ENCODE peak calls at places on chromosome 3, in nine cellular contexts. O, Y, P, N, R, Q, B, U and F are unnamed samples.

GRCh38 chr3:12356996-12357395 is 68.1 kb downstream of the PPARG start:
- DNase-seq in N (no peak), Q (no peak), P (no peak), U (no peak), O (no peak), B (no peak), Y (no peak), R (no peak), F (no peak)

GRCh38 chr3:133691410-133692107 is 29.8 kb upstream of the TOPBP1 start:
- DNase-seq in Q (no peak), R (no peak), U (peak; percentile 17), O (no peak), Y (no peak), B (peak; percentile 14), N (no peak), P (no peak), F (no peak)

GRCh38 chr3:126266291-126266840 is 86.0 kb upstream of the ALDH1L1 start:
- DNase-seq in P (no peak), N (peak; percentile 10), O (peak; percentile 75), U (peak; percentile 21), Y (no peak), B (peak; percentile 60), R (peak; percentile 63), Q (peak; percentile 25), F (no peak)

GRCh38 chr3:98986073-98986472 is 84.6 kb upstream of the DCBLD2 start:
- DNase-seq in O (no peak), U (peak; percentile 80), Y (no peak), P (no peak), R (peak; percentile 85), B (peak; percentile 72), Q (peak; percentile 34), N (peak; percentile 87), F (peak; percentile 94)

GRCh38 chr3:42194943-42195510 is 71.0 kb downstream of the CCK start:
- DNase-seq in R (no peak), B (no peak), Q (no peak), N (no peak), P (no peak), U (no peak), O (no peak), Y (no peak), F (no peak)

GRCh38 chr3:62758296-62759066 is 116.7 kb downstream of the CADPS start:
- DNase-seq in P (no peak), Y (no peak), N (no peak), Q (no peak), U (no peak), R (no peak), O (no peak), B (no peak), F (no peak)

GRCh38 chr3:120477826-120478225 is 27.0 kb upstream of the FSTL1 start:
- DNase-seq in Q (no peak), P (no peak), N (no peak), R (no peak), U (no peak), O (no peak), Y (no peak), B (no peak), F (no peak)

GRCh38 chr3:68817243-68817642 is 115.1 kb downstream of the TAFA4 start:
- DNase-seq in B (no peak), Q (no peak), P (no peak), N (no peak), Y (no peak), U (no peak), R (no peak), O (no peak), F (no peak)

GRCh38 chr3:13718437-13718836 is 161.4 kb downstream of the WNT7A start:
- DNase-seq in N (no peak), B (no peak), U (no peak), R (no peak), O (no peak), Y (no peak), P (peak; percentile 12), Q (peak; percentile 61), F (no peak)

GRCh38 chr3:120450914-120451669 is at the start of gene FSTL1:
- DNase-seq in B (peak; percentile 81), Y (no peak), O (peak; percentile 79), Q (peak; percentile 80), P (peak; percentile 33), N (peak; percentile 82), R (peak; percentile 86), U (peak; percentile 70), F (no peak)

GRCh38 chr3:31086698-31087097 is 192.2 kb upstream of the GADL1 start:
- DNase-seq in O (no peak), Q (no peak), Y (no peak), P (no peak), B (no peak), U (no peak), R (no peak), N (no peak), F (no peak)

GRCh38 chr3:155870945-155871745 is 695 bp downstream of the GMPS start:
- DNase-seq in Y (no peak), P (peak; percentile 71), B (peak; percentile 35), O (peak; percentile 75), Q (peak; percentile 62), U (no peak), R (peak; percentile 60), N (no peak), F (no peak)

GRCh38 chr3:130508970-130509369 is 8.0 kb upstream of the COL6A6 start:
- DNase-seq in U (peak; percentile 1), Y (no peak), R (peak; percentile 20), P (peak; percentile 36), Q (peak; percentile 9), N (no peak), B (peak; percentile 62), O (no peak), F (no peak)

GRCh38 chr3:14540821-14541385 is 761 bp upstream of the GRIP2 start:
- DNase-seq in Y (no peak), U (no peak), P (no peak), O (peak; percentile 33), B (no peak), N (no peak), R (no peak), Q (no peak), F (no peak)

DNA sequence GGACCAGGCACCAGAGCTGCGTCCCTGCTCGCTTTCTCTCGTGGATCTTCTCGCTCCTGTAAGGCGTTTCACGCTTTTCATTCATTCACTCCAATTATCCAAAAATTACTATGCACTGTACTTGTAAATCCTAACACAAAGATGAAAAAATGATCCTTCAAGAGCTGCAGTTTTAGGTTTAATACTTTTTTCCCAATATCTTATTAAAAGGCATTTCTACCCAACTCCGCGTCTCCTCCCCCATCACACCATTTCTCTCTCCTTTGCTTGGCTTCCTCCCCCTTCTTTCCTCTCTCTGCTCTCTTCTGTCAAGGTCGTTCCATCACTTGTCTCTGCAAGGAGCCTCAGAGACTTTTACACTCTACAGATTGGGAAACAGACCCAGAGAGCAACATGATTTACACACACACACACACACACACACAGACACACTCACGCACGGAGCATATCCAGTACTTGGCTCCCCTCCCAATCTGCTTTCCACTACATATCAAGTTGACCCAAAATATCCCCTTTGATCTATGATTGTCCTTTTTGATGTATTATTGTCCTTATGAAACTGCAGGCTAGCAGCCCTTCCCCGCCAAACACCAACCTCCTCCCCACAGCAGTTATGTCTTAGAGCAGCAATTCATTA is 476 bp upstream of the CLDN1 start:
- DNase-seq in U (peak; percentile 44), O (no peak), P (no peak), Y (no peak), R (peak; percentile 10), Q (no peak), N (no peak), B (peak; percentile 46), F (no peak)
- H3K4me3 ChIP-seq in U (peak overlapping the region; percentile 58), O (no peak overlapping the region), P (peak overlapping the region; percentile 52), Y (peak overlapping the region; percentile 62), R (peak overlapping the region; percentile 78), Q (peak overlapping the region; percentile 15), N (peak overlapping the region; percentile 60), B (peak overlapping the region; percentile 48), F (peak overlapping the region; percentile 55)

GRCh38 chr3:9769012-9769411 is 735 bp downstream of the CAMK1 start:
- DNase-seq in Q (no peak), B (no peak), Y (no peak), R (no peak), O (no peak), P (no peak), N (no peak), U (no peak), F (no peak)
- H3K4me3 ChIP-seq in Q (no peak overlapping the region), B (no peak overlapping the region), Y (peak overlapping the region; percentile 68), R (peak overlapping the region; percentile 68), O (peak overlapping the region; percentile 84), P (peak overlapping the region; percentile 52), N (peak overlapping the region; percentile 62), U (peak overlapping the region; percentile 67), F (peak overlapping the region; percentile 62)

DNA sequence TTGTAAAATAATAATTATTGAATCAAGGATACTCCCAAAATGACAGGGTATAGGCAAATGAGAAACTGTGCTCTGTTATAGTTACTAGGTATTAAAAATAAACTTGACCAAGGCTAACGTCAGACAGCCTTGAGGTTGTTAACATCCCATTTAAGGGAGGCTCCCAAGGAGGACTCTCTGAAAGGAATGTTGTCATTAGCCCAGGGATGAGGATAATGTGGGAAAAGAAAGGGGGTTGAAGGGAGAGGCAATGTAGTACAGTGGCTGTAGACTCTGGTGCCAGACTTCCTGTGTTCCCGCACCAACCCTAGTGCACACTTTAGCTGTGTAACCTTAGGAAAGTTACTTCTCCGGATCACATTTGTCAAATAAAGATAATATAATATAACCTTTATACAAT is 47.0 kb upstream of the RARB start:
- DNase-seq in Y (no peak), P (no peak), R (no peak), Q (no peak), B (no peak), N (peak; percentile 8), O (no peak), U (no peak), F (no peak)
- H3K4me3 ChIP-seq in Y (no peak overlapping the region), P (no peak overlapping the region), R (no peak overlapping the region), Q (no peak overlapping the region), B (no peak overlapping the region), N (no peak overlapping the region), O (no peak overlapping the region), U (no peak overlapping the region), F (no peak overlapping the region)

GRCh38 chr3:40499952-40500351 is 5.9 kb upstream of the ZNF620 start:
- DNase-seq in R (no peak), N (no peak), O (no peak), P (no peak), U (no peak), Y (no peak), B (no peak), Q (no peak), F (no peak)

GRCh38 chr3:40505599-40506462 is at the start of gene ZNF620:
- DNase-seq in N (peak; percentile 54), R (peak; percentile 96), U (peak; percentile 65), B (peak; percentile 68), Y (no peak), P (peak; percentile 80), O (peak; percentile 80), Q (peak; percentile 92), F (no peak)

GRCh38 chr3:40504636-40505430 is 1.0 kb upstream of the ZNF620 start:
- DNase-seq in U (peak; percentile 98), O (peak; percentile 57), Y (peak; percentile 98), R (no peak), B (peak; percentile 96), N (peak; percentile 89), P (peak; percentile 26), Q (peak; percentile 43), F (peak; percentile 95)
- H3K4me3 ChIP-seq in U (no peak overlapping the region), O (no peak overlapping the region), Y (no peak overlapping the region), R (peak overlapping the region; percentile 69), B (no peak overlapping the region), N (no peak overlapping the region), P (peak overlapping the region; percentile 68), Q (no peak overlapping the region), F (no peak overlapping the region)

GRCh38 chr3:177145954-177146353 is 51.3 kb downstream of the TBL1XR1 start:
- DNase-seq in O (no peak), R (no peak), N (no peak), U (no peak), B (no peak), Y (no peak), Q (no peak), P (no peak), F (no peak)
- H3K4me3 ChIP-seq in O (no peak overlapping the region), R (no peak overlapping the region), N (no peak overlapping the region), U (no peak overlapping the region), B (no peak overlapping the region), Y (no peak overlapping the region), Q (no peak overlapping the region), P (no peak overlapping the region), F (no peak overlapping the region)

GRCh38 chr3:159766563-159767185 is 222.0 kb upstream of the IL12A start:
- DNase-seq in Y (no peak), N (peak; percentile 53), R (peak; percentile 77), B (peak; percentile 61), P (no peak), Q (no peak), U (peak; percentile 61), O (no peak), F (no peak)
- H3K4me3 ChIP-seq in Y (peak overlapping the region; percentile 79), N (peak overlapping the region; percentile 81), R (peak overlapping the region; percentile 95), B (peak overlapping the region; percentile 53), P (no peak overlapping the region), Q (no peak overlapping the region), U (no peak overlapping the region), O (peak overlapping the region; percentile 37), F (peak overlapping the region; percentile 75)